ENCODE peak calls at places on chromosome 5, in nine cellular contexts. T is sigmoid colon, D is GM12878, I is A549, V is K562, Y is suprapubic skin, K is tibial nerve, U is SK-N-SH, Q is transverse colon. X is an unnamed sample.

GRCh38 chr5:178341091-178341960 is 108.7 kb upstream of the PHYKPL start:
- DNase-seq in T (peak; percentile 25), D (no peak), I (no peak), V (no peak), Y (no peak), K (no peak), U (no peak), Q (no peak), X (no peak)

GRCh38 chr5:123142206-123142915 is 53.3 kb downstream of the PRDM6 start:
- DNase-seq in T (no peak), D (no peak), I (no peak), V (no peak), Y (no peak), K (no peak), U (no peak), Q (no peak), X (no peak)

GRCh38 chr5:50441479-50441815 is 359 bp upstream of the EMB start:
- DNase-seq in T (no peak), D (no peak), I (no peak), V (no peak), Y (no peak), K (no peak), U (no peak), Q (no peak), X (no peak)

GRCh38 chr5:171512397-171512796 is 93.0 kb downstream of the FGF18 start:
- DNase-seq in T (no peak), D (no peak), I (no peak), V (no peak), Y (no peak), K (no peak), U (no peak), Q (no peak), X (no peak)

GRCh38 chr5:139847790-139848507 is 52.3 kb downstream of the PSD2 start:
- DNase-seq in T (peak; percentile 78), D (no peak), I (peak; percentile 35), V (peak; percentile 73), Y (no peak), K (no peak), U (peak; percentile 95), Q (peak; percentile 63), X (peak; percentile 76)

GRCh38 chr5:143124593-143124992 is 278.9 kb downstream of the NR3C1 start:
- DNase-seq in T (no peak), D (peak; percentile 77), I (no peak), V (peak; percentile 41), Y (no peak), K (no peak), U (peak; percentile 20), Q (no peak), X (no peak)

GRCh38 chr5:2797160-2797559 is 45.7 kb upstream of the IRX2 start:
- DNase-seq in T (no peak), D (no peak), I (no peak), V (no peak), Y (no peak), K (no peak), U (no peak), Q (no peak), X (no peak)

GRCh38 chr5:10233505-10233904 is 16.2 kb downstream of the ATPSCKMT start:
- DNase-seq in T (no peak), D (no peak), I (peak; percentile 79), V (peak; percentile 41), Y (no peak), K (no peak), U (peak; percentile 74), Q (no peak), X (no peak)

GRCh38 chr5:52915176-52915875 is 73.8 kb upstream of the ITGA2 start:
- DNase-seq in T (peak; percentile 70), D (peak; percentile 27), I (peak; percentile 80), V (peak; percentile 50), Y (no peak), K (peak; percentile 61), U (peak; percentile 65), Q (peak; percentile 37), X (peak; percentile 21)

GRCh38 chr5:66498791-66499207 is 97.4 kb upstream of the MAST4 start:
- DNase-seq in T (no peak), D (no peak), I (peak; percentile 11), V (no peak), Y (no peak), K (no peak), U (peak; percentile 31), Q (no peak), X (no peak)

GRCh38 chr5:16666861-16667481 is 50.2 kb upstream of the RETREG1 start:
- DNase-seq in T (no peak), D (no peak), I (no peak), V (no peak), Y (no peak), K (peak; percentile 43), U (peak; percentile 64), Q (peak; percentile 63), X (no peak)

GRCh38 chr5:55187370-55187769 is 14.4 kb upstream of the CDC20B start:
- DNase-seq in T (no peak), D (no peak), I (peak; percentile 36), V (no peak), Y (no peak), K (no peak), U (no peak), Q (no peak), X (no peak)

GRCh38 chr5:98296426-98296825 is 477.0 kb upstream of the RGMB start:
- DNase-seq in T (no peak), D (no peak), I (no peak), V (no peak), Y (no peak), K (no peak), U (no peak), Q (no peak), X (no peak)

DNA sequence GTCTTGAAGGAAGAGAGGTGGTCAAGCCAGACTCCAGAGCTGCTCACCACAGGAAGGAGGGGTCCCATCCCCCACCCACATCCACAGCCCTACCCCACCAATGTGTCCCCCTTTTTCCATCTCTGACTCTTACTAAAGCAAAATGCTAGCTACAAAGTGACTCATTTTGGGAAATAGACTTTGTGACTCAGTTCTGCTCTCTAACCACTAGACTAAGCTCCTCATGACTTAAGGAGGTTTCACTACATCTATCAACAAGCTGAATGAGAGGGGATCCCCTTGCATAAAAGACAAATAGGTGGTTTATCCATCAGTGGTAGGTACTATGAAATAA is 35.1 kb upstream of the ADRB2 start:
- DNase-seq in T (no peak), D (peak; percentile 77), I (no peak), V (no peak), Y (no peak), K (no peak), U (no peak), Q (no peak), X (no peak)
- TF ChIP-seq EP300 in T (no peak), D (peak; percentile 93), I (no peak), V (no peak), Y (no peak), K (no peak), U (no peak), Q (no peak), X (no peak)

DNA sequence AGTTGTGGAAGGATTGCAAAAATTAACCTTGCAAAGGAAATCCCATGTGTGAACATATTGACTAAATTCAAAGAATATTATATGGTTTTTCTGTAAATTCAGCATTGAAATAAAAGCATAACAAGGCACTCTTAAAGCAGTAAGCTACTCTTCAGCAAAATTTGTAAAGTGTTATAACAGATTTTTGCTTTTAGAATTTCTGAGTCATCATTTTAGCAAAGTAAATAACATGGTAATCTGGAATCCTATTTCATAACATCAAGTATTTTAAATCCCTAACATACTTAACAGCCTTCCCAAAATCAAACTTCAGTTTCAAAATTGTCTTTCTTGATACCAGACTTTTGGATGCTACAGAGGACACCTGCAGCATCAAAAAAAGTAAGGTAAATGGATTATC is 436.0 kb upstream of the CDH9 start:
- DNase-seq in T (no peak), D (no peak), I (no peak), V (no peak), Y (no peak), K (no peak), U (no peak), Q (no peak), X (no peak)
- H3K4me3 ChIP-seq in T (no peak overlapping the region), D (peak overlapping the region; percentile 55), I (peak overlapping the region; percentile 63), V (peak overlapping the region; percentile 40), Y (no peak overlapping the region), K (no peak overlapping the region), U (peak overlapping the region; percentile 49), Q (no peak overlapping the region), X (no peak overlapping the region)

GRCh38 chr5:91311168-91311696 is 71.9 kb downstream of the ARRDC3 start:
- DNase-seq in T (no peak), D (no peak), I (no peak), V (no peak), Y (no peak), K (no peak), U (no peak), Q (no peak), X (no peak)
- TF ChIP-seq EP300 in T (no peak), D (no peak), I (no peak), V (no peak), Y (no peak), K (no peak), U (no peak), Q (no peak), X (no peak)

DNA sequence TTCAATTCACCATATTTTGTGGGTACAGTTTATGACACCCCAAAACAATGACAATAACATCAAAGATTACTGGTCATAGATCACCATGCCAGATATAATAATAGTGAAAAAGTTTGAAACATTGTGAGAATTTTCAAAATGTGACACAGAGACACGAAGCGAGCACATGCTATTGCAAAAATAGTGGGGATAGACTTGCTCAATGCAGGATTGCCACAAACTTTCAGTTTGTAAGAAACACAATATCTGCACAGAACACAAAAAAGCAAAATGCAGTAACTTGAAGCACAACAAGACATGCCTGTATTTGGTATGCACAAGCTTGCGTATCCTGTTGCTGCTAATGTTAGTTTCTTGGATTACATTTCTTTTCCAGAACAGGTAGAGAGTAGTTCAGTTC is 35.8 kb downstream of the ARHGEF28 start:
- DNase-seq in T (no peak), D (no peak), I (no peak), V (no peak), Y (no peak), K (no peak), U (no peak), Q (no peak), X (no peak)
- H3K4me3 ChIP-seq in T (no peak overlapping the region), D (no peak overlapping the region), I (no peak overlapping the region), V (no peak overlapping the region), Y (no peak overlapping the region), K (no peak overlapping the region), U (no peak overlapping the region), Q (no peak overlapping the region), X (no peak overlapping the region)

GRCh38 chr5:169367861-169368260 is 66.9 kb upstream of the SLIT3 start:
- DNase-seq in T (no peak), D (no peak), I (no peak), V (no peak), Y (no peak), K (no peak), U (no peak), Q (no peak), X (no peak)
- TF ChIP-seq EP300 in T (no peak), D (no peak), I (no peak), V (no peak), Y (no peak), K (no peak), U (no peak), Q (no peak), X (no peak)

X was measured in ovary.